ENCODE peak calls at places on chromosomes 1 and 21, in ten cellular contexts. One of them, this sample, is unnamed.

GRCh38 chr1:18751425-18751824 is 108.0 kb downstream of the TAS1R2 start:
- DNase-seq in AG10803: no peak
- DNase-seq in fibroblast of pulmonary artery: no peak
- DNase-seq in mucosa of descending colon: peak
- DNase-seq in AG04450: no peak
- DNase-seq in choroid plexus epithelial cell: no peak
- DNase-seq in brain microvascular endothelial cell: no peak
- DNase-seq in keratinocyte: no peak
- DNase-seq in A549: no peak
- DNase-seq in CD8-positive, alpha-beta T cell: no peak
- DNase-seq in this sample: no peak

GRCh38 chr1:232009741-232010140 is 383.2 kb downstream of the DISC1 start:
- DNase-seq in A549: no peak
- DNase-seq in AG04450: no peak
- DNase-seq in mucosa of descending colon: peak
- DNase-seq in brain microvascular endothelial cell: no peak
- DNase-seq in fibroblast of pulmonary artery: no peak
- DNase-seq in keratinocyte: no peak
- DNase-seq in CD8-positive, alpha-beta T cell: no peak
- DNase-seq in choroid plexus epithelial cell: no peak
- DNase-seq in AG10803: no peak
- DNase-seq in this sample: no peak

GRCh38 chr1:147618077-147618569 is 52.2 kb downstream of the ACP6 start:
- DNase-seq in AG04450: no peak
- DNase-seq in AG10803: no peak
- DNase-seq in brain microvascular endothelial cell: no peak
- DNase-seq in choroid plexus epithelial cell: no peak
- DNase-seq in keratinocyte: no peak
- DNase-seq in A549: no peak
- DNase-seq in mucosa of descending colon: no peak
- DNase-seq in CD8-positive, alpha-beta T cell: no peak
- DNase-seq in fibroblast of pulmonary artery: no peak
- DNase-seq in this sample: no peak

GRCh38 chr1:226646026-226646869 is 92.8 kb downstream of the ITPKB start:
- DNase-seq in A549: no peak
- DNase-seq in AG04450: no peak
- DNase-seq in AG10803: no peak
- DNase-seq in mucosa of descending colon: no peak
- DNase-seq in CD8-positive, alpha-beta T cell: peak
- DNase-seq in keratinocyte: no peak
- DNase-seq in fibroblast of pulmonary artery: no peak
- DNase-seq in brain microvascular endothelial cell: no peak
- DNase-seq in choroid plexus epithelial cell: peak
- DNase-seq in this sample: no peak

GRCh38 chr1:12075195-12076114 is 12.4 kb downstream of the TNFRSF8 start:
- DNase-seq in keratinocyte: no peak
- DNase-seq in AG04450: peak
- DNase-seq in brain microvascular endothelial cell: peak
- DNase-seq in fibroblast of pulmonary artery: peak
- DNase-seq in AG10803: peak
- DNase-seq in choroid plexus epithelial cell: peak
- DNase-seq in A549: no peak
- DNase-seq in CD8-positive, alpha-beta T cell: no peak
- DNase-seq in mucosa of descending colon: no peak
- DNase-seq in this sample: peak

GRCh38 chr1:41806472-41807155 is 112.1 kb downstream of the HIVEP3 start:
- DNase-seq in AG10803: no peak
- DNase-seq in AG04450: no peak
- DNase-seq in mucosa of descending colon: no peak
- DNase-seq in brain microvascular endothelial cell: no peak
- DNase-seq in keratinocyte: no peak
- DNase-seq in CD8-positive, alpha-beta T cell: peak
- DNase-seq in choroid plexus epithelial cell: no peak
- DNase-seq in fibroblast of pulmonary artery: no peak
- DNase-seq in A549: no peak
- DNase-seq in this sample: no peak

GRCh38 chr1:40825430-40825778 is 36.8 kb downstream of the CITED4 start:
- DNase-seq in AG10803: no peak
- DNase-seq in fibroblast of pulmonary artery: no peak
- DNase-seq in choroid plexus epithelial cell: no peak
- DNase-seq in A549: no peak
- DNase-seq in mucosa of descending colon: no peak
- DNase-seq in brain microvascular endothelial cell: no peak
- DNase-seq in keratinocyte: no peak
- DNase-seq in AG04450: no peak
- DNase-seq in CD8-positive, alpha-beta T cell: no peak
- DNase-seq in this sample: no peak

GRCh38 chr1:209809601-209810000 is 3.7 kb upstream of the IRF6 start:
- DNase-seq in AG04450: no peak
- DNase-seq in fibroblast of pulmonary artery: no peak
- DNase-seq in CD8-positive, alpha-beta T cell: no peak
- DNase-seq in keratinocyte: no peak
- DNase-seq in brain microvascular endothelial cell: no peak
- DNase-seq in choroid plexus epithelial cell: no peak
- DNase-seq in A549: no peak
- DNase-seq in AG10803: no peak
- DNase-seq in mucosa of descending colon: no peak
- DNase-seq in this sample: no peak

GRCh38 chr21:25400427-25400826 is 206.9 kb downstream of the MRPL39 start:
- DNase-seq in AG10803: no peak
- DNase-seq in brain microvascular endothelial cell: no peak
- DNase-seq in choroid plexus epithelial cell: no peak
- DNase-seq in keratinocyte: no peak
- DNase-seq in mucosa of descending colon: no peak
- DNase-seq in CD8-positive, alpha-beta T cell: no peak
- DNase-seq in AG04450: no peak
- DNase-seq in fibroblast of pulmonary artery: no peak
- DNase-seq in A549: no peak
- DNase-seq in this sample: no peak

GRCh38 chr1:61757945-61758344 is 15.7 kb downstream of the PATJ start:
- DNase-seq in CD8-positive, alpha-beta T cell: no peak
- DNase-seq in AG10803: peak
- DNase-seq in fibroblast of pulmonary artery: peak
- DNase-seq in choroid plexus epithelial cell: peak
- DNase-seq in keratinocyte: no peak
- DNase-seq in mucosa of descending colon: no peak
- DNase-seq in brain microvascular endothelial cell: peak
- DNase-seq in A549: no peak
- DNase-seq in AG04450: no peak
- DNase-seq in this sample: peak

GRCh38 chr21:42336065-42336464 is 14.7 kb downstream of the TFF2 start:
- DNase-seq in CD8-positive, alpha-beta T cell: no peak
- DNase-seq in choroid plexus epithelial cell: peak
- DNase-seq in brain microvascular endothelial cell: peak
- DNase-seq in mucosa of descending colon: no peak
- DNase-seq in AG04450: no peak
- DNase-seq in A549: no peak
- DNase-seq in fibroblast of pulmonary artery: peak
- DNase-seq in AG10803: no peak
- DNase-seq in keratinocyte: no peak
- DNase-seq in this sample: no peak

GRCh38 chr1:6592865-6593593 is 9.6 kb downstream of the KLHL21 start:
- DNase-seq in CD8-positive, alpha-beta T cell: no peak
- DNase-seq in A549: no peak
- DNase-seq in mucosa of descending colon: no peak
- DNase-seq in fibroblast of pulmonary artery: no peak
- DNase-seq in keratinocyte: no peak
- DNase-seq in choroid plexus epithelial cell: no peak
- DNase-seq in AG10803: no peak
- DNase-seq in brain microvascular endothelial cell: no peak
- DNase-seq in AG04450: no peak
- DNase-seq in this sample: no peak

GRCh38 chr1:95742591-95743089 is 508.6 kb downstream of the RWDD3 start:
- DNase-seq in keratinocyte: peak
- DNase-seq in mucosa of descending colon: no peak
- DNase-seq in AG10803: peak
- DNase-seq in AG04450: no peak
- DNase-seq in brain microvascular endothelial cell: peak
- DNase-seq in CD8-positive, alpha-beta T cell: no peak
- DNase-seq in A549: peak
- DNase-seq in choroid plexus epithelial cell: peak
- DNase-seq in fibroblast of pulmonary artery: peak
- DNase-seq in this sample: peak

GRCh38 chr1:171801395-171801990 is 20.0 kb downstream of the METTL13 start:
- DNase-seq in brain microvascular endothelial cell: peak
- DNase-seq in fibroblast of pulmonary artery: peak
- DNase-seq in AG10803: peak
- DNase-seq in A549: peak
- DNase-seq in keratinocyte: no peak
- DNase-seq in choroid plexus epithelial cell: peak
- DNase-seq in mucosa of descending colon: peak
- DNase-seq in CD8-positive, alpha-beta T cell: no peak
- DNase-seq in AG04450: no peak
- DNase-seq in this sample: no peak

DNA sequence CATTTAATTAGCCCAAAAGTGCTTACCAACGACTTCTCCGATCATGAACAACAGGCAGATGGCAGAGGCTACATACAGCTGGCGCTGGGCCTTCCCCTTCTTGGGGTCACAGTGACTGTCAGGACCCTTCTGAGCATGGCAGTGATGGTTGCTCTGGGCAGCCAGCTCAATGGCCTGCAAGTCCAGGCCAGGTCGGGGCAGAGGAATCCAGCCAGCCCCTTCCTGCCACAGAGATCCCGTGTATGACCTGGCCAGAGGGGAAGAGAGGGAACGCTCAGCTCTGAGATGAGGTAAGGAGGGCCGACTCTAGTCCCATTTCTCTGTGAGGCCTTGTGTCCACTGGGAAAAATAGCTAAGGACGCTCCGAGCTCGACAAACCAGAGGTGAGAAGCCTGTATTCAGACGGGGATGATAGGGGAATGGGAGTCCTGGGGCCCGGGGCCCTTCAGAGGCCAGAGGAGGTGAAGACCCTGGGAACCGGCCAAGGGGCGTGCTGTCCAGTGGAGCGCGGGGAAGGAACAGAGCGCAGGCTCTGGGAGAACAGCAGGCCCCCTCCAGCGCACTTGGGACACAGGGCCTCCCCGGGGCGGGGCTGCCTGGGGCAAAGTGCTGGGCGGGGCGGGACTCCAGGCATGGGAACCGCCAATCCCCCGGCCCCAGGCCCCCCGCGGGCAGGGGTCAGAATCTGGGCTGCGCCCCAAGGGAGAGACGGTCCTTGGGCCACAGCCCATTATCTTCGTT is 777 bp downstream of the SLC30A2 start:
- DNase-seq in fibroblast of pulmonary artery: no peak
- DNase-seq in choroid plexus epithelial cell: no peak
- DNase-seq in mucosa of descending colon: no peak
- DNase-seq in keratinocyte: no peak
- DNase-seq in AG04450: no peak
- DNase-seq in brain microvascular endothelial cell: no peak
- DNase-seq in CD8-positive, alpha-beta T cell: no peak
- DNase-seq in A549: no peak
- DNase-seq in AG10803: no peak
- DNase-seq in this sample: no peak
- H3K4me3 ChIP-seq in fibroblast of pulmonary artery: no peak
- H3K4me3 ChIP-seq in choroid plexus epithelial cell: no peak
- H3K4me3 ChIP-seq in mucosa of descending colon: no peak
- H3K4me3 ChIP-seq in keratinocyte: no peak
- H3K4me3 ChIP-seq in AG04450: no peak
- H3K4me3 ChIP-seq in brain microvascular endothelial cell: no peak
- H3K4me3 ChIP-seq in CD8-positive, alpha-beta T cell: no peak
- H3K4me3 ChIP-seq in A549: peak
- H3K4me3 ChIP-seq in AG10803: no peak
- H3K4me3 ChIP-seq in this sample: no peak

GRCh38 chr1:43011020-43011419 is 52.4 kb upstream of the SLC2A1 start:
- DNase-seq in brain microvascular endothelial cell: no peak
- DNase-seq in choroid plexus epithelial cell: no peak
- DNase-seq in fibroblast of pulmonary artery: no peak
- DNase-seq in AG10803: no peak
- DNase-seq in AG04450: no peak
- DNase-seq in A549: no peak
- DNase-seq in keratinocyte: no peak
- DNase-seq in CD8-positive, alpha-beta T cell: no peak
- DNase-seq in mucosa of descending colon: no peak
- DNase-seq in this sample: no peak

GRCh38 chr1:43009274-43009673 is 50.6 kb upstream of the SLC2A1 start:
- DNase-seq in choroid plexus epithelial cell: no peak
- DNase-seq in keratinocyte: no peak
- DNase-seq in AG10803: no peak
- DNase-seq in CD8-positive, alpha-beta T cell: no peak
- DNase-seq in AG04450: no peak
- DNase-seq in brain microvascular endothelial cell: no peak
- DNase-seq in fibroblast of pulmonary artery: no peak
- DNase-seq in mucosa of descending colon: no peak
- DNase-seq in A549: no peak
- DNase-seq in this sample: no peak

GRCh38 chr1:43007377-43008105 is 48.9 kb upstream of the SLC2A1 start:
- DNase-seq in CD8-positive, alpha-beta T cell: no peak
- DNase-seq in fibroblast of pulmonary artery: no peak
- DNase-seq in mucosa of descending colon: no peak
- DNase-seq in AG10803: no peak
- DNase-seq in A549: no peak
- DNase-seq in keratinocyte: no peak
- DNase-seq in choroid plexus epithelial cell: no peak
- DNase-seq in AG04450: no peak
- DNase-seq in brain microvascular endothelial cell: no peak
- DNase-seq in this sample: no peak

GRCh38 chr1:43008106-43008424 is 49.4 kb upstream of the SLC2A1 start:
- DNase-seq in choroid plexus epithelial cell: no peak
- DNase-seq in fibroblast of pulmonary artery: no peak
- DNase-seq in A549: no peak
- DNase-seq in AG10803: no peak
- DNase-seq in keratinocyte: no peak
- DNase-seq in mucosa of descending colon: no peak
- DNase-seq in AG04450: no peak
- DNase-seq in CD8-positive, alpha-beta T cell: no peak
- DNase-seq in brain microvascular endothelial cell: no peak
- DNase-seq in this sample: no peak

GRCh38 chr1:43008425-43009108 is 49.9 kb upstream of the SLC2A1 start:
- DNase-seq in keratinocyte: peak
- DNase-seq in brain microvascular endothelial cell: no peak
- DNase-seq in AG04450: no peak
- DNase-seq in AG10803: no peak
- DNase-seq in mucosa of descending colon: no peak
- DNase-seq in A549: peak
- DNase-seq in choroid plexus epithelial cell: no peak
- DNase-seq in fibroblast of pulmonary artery: no peak
- DNase-seq in CD8-positive, alpha-beta T cell: no peak
- DNase-seq in this sample: no peak
- H3K4me3 ChIP-seq in keratinocyte: no peak
- H3K4me3 ChIP-seq in brain microvascular endothelial cell: no peak
- H3K4me3 ChIP-seq in AG04450: no peak
- H3K4me3 ChIP-seq in AG10803: no peak
- H3K4me3 ChIP-seq in mucosa of descending colon: no peak
- H3K4me3 ChIP-seq in A549: no peak
- H3K4me3 ChIP-seq in choroid plexus epithelial cell: no peak
- H3K4me3 ChIP-seq in fibroblast of pulmonary artery: no peak
- H3K4me3 ChIP-seq in CD8-positive, alpha-beta T cell: no peak
- H3K4me3 ChIP-seq in this sample: no peak

GRCh38 chr1:33617451-33617850 is 145.0 kb downstream of the ZSCAN20 start:
- DNase-seq in fibroblast of pulmonary artery: no peak
- DNase-seq in mucosa of descending colon: no peak
- DNase-seq in keratinocyte: no peak
- DNase-seq in brain microvascular endothelial cell: no peak
- DNase-seq in AG04450: no peak
- DNase-seq in AG10803: no peak
- DNase-seq in CD8-positive, alpha-beta T cell: no peak
- DNase-seq in A549: no peak
- DNase-seq in choroid plexus epithelial cell: no peak
- DNase-seq in this sample: no peak
- H3K4me3 ChIP-seq in fibroblast of pulmonary artery: no peak
- H3K4me3 ChIP-seq in mucosa of descending colon: no peak
- H3K4me3 ChIP-seq in keratinocyte: no peak
- H3K4me3 ChIP-seq in brain microvascular endothelial cell: no peak
- H3K4me3 ChIP-seq in AG04450: no peak
- H3K4me3 ChIP-seq in AG10803: no peak
- H3K4me3 ChIP-seq in CD8-positive, alpha-beta T cell: no peak
- H3K4me3 ChIP-seq in A549: no peak
- H3K4me3 ChIP-seq in choroid plexus epithelial cell: no peak
- H3K4me3 ChIP-seq in this sample: no peak

GRCh38 chr1:16978589-16979474 is 1.6 kb downstream of the MFAP2 start:
- DNase-seq in A549: no peak
- DNase-seq in AG10803: peak
- DNase-seq in brain microvascular endothelial cell: peak
- DNase-seq in choroid plexus epithelial cell: peak
- DNase-seq in CD8-positive, alpha-beta T cell: no peak
- DNase-seq in fibroblast of pulmonary artery: peak
- DNase-seq in mucosa of descending colon: peak
- DNase-seq in keratinocyte: no peak
- DNase-seq in AG04450: peak
- DNase-seq in this sample: peak
- H3K4me3 ChIP-seq in A549: no peak
- H3K4me3 ChIP-seq in AG10803: peak
- H3K4me3 ChIP-seq in brain microvascular endothelial cell: peak
- H3K4me3 ChIP-seq in choroid plexus epithelial cell: peak
- H3K4me3 ChIP-seq in CD8-positive, alpha-beta T cell: no peak
- H3K4me3 ChIP-seq in fibroblast of pulmonary artery: peak
- H3K4me3 ChIP-seq in mucosa of descending colon: no peak
- H3K4me3 ChIP-seq in keratinocyte: peak
- H3K4me3 ChIP-seq in AG04450: peak
- H3K4me3 ChIP-seq in this sample: peak

This sample was measured in skeletal muscle cell.